ENCODE peak calls at places on chromosomes 6 and 20, in five cellular contexts. G is left ventricle myocardium inferior; J is effector CD4-positive, alpha-beta T cell; C is stimulated activated CD8-positive, alpha-beta memory T cell treated with anti-CD3 and anti-CD28 coated beads, Interleukin-15, amount 100 ng/mL, for 4 hours; S is globus pallidus. P is an unnamed sample.
A peak's percentile ranks its signal among the peaks of the same experiment; 100 is the strongest.

GRCh38 chr20:35461620-35462019 is 6.2 kb downstream of the CEP250 start:
- DNase-seq in J (no peak), C (no peak), S (no peak), G (no peak), P (no peak)

GRCh38 chr20:9442858-9443257 is 71.5 kb upstream of the LAMP5 start:
- DNase-seq in G (no peak), C (no peak), J (no peak), S (no peak), P (no peak)

GRCh38 chr20:23257848-23258746 is 92.5 kb upstream of the NXT1 start:
- DNase-seq in G (no peak), J (no peak), S (no peak), C (no peak), P (no peak)

GRCh38 chr6:1079525-1079924 is 232.4 kb upstream of the FOXQ1 start:
- DNase-seq in S (no peak), J (no peak), C (no peak), G (no peak), P (no peak)

GRCh38 chr6:3209114-3210023 is 18.1 kb downstream of the TUBB2B start:
- DNase-seq in J (no peak), G (peak; percentile 22), C (peak; percentile 33), S (no peak), P (no peak)

GRCh38 chr20:31839782-31840487 is 5.5 kb downstream of the FOXS1 start:
- DNase-seq in S (no peak), C (no peak), G (no peak), J (no peak), P (no peak)

GRCh38 chr6:77707603-77708002 is 54.8 kb downstream of the MEI4 start:
- DNase-seq in S (no peak), J (no peak), G (no peak), C (no peak), P (no peak)

GRCh38 chr6:122264557-122264956 is 134.9 kb upstream of the HSF2 start:
- DNase-seq in J (no peak), C (no peak), S (no peak), G (no peak), P (no peak)

GRCh38 chr6:94213176-94213575 is 793.8 kb upstream of the EPHA7 start:
- DNase-seq in J (no peak), C (no peak), S (no peak), G (no peak), P (no peak)